ENCODE peak calls at places on chromosome 16, in five cellular contexts. E is adipocyte, Q is heart left ventricle, I is NCI-H69, M is HTR-8/SVneo. X is an unnamed sample.

GRCh38 chr16:20870122-20870521 is 30.0 kb downstream of the DCUN1D3 start:
- DNase-seq in E (no peak), Q (no peak), I (no peak), M (no peak), X (no peak)

GRCh38 chr16:89015271-89015859 is 38.4 kb upstream of the CBFA2T3 start:
- DNase-seq in E (no peak), Q (no peak), I (no peak), M (no peak), X (peak; percentile 81)

GRCh38 chr16:54403580-54403979 is 117.0 kb upstream of the IRX3 start:
- DNase-seq in E (no peak), Q (no peak), I (no peak), M (no peak), X (no peak)

GRCh38 chr16:67246945-67247697 is at the start of gene FHOD1:
- DNase-seq in E (peak; percentile 99), Q (peak; percentile 98), I (peak; percentile 94), M (peak; percentile 94), X (peak; percentile 98)

GRCh38 chr16:55179858-55180585 is 144.0 kb upstream of the IRX6 start:
- DNase-seq in E (no peak), Q (no peak), I (no peak), M (no peak), X (no peak)

GRCh38 chr16:72560617-72561016 is 388.7 kb upstream of the PMFBP1 start:
- DNase-seq in E (no peak), Q (no peak), I (peak; percentile 77), M (no peak), X (no peak)

GRCh38 chr16:9801651-9802050 is 380.6 kb downstream of the GRIN2A start:
- DNase-seq in E (no peak), Q (no peak), I (no peak), M (no peak), X (no peak)

GRCh38 chr16:57809843-57810196 is 7.5 kb upstream of the KIFC3 start:
- DNase-seq in E (no peak), Q (no peak), I (no peak), M (no peak), X (no peak)

GRCh38 chr16:82995927-82996441 is 369.2 kb downstream of the CDH13 start:
- DNase-seq in E (peak; percentile 84), Q (peak; percentile 34), I (peak; percentile 78), M (peak; percentile 48), X (no peak)

GRCh38 chr16:64362193-64362592 is 759.7 kb downstream of the CDH11 start:
- DNase-seq in E (peak; percentile 41), Q (no peak), I (no peak), M (no peak), X (no peak)

GRCh38 chr16:1305823-1306222 is 3.6 kb upstream of the UBE2I start:
- DNase-seq in E (no peak), Q (no peak), I (no peak), M (no peak), X (no peak)

GRCh38 chr16:55323637-55324490 is at the start of gene IRX6:
- DNase-seq in E (no peak), Q (peak; percentile 65), I (peak; percentile 8), M (no peak), X (no peak)

GRCh38 chr16:3824121-3824795 is 56.3 kb downstream of the CREBBP start:
- DNase-seq in E (no peak), Q (no peak), I (no peak), M (no peak), X (no peak)